ENCODE peak calls at places on chromosome 12, in five cellular contexts. S is nephron progenitor cell, Q is NCI-H1694, N is fibroblast of pulmonary artery, H is glomerular endothelial cell. W is an unnamed sample.

GRCh38 chr12:8554451-8555195 is 13.9 kb upstream of the CLEC4E start:
- DNase-seq in S (no peak), H (peak; percentile 54), Q (no peak), N (peak; percentile 52), W (no peak)

GRCh38 chr12:114293073-114293472 is 112.9 kb downstream of the TBX5 start:
- DNase-seq in H (no peak), S (no peak), Q (no peak), N (no peak), W (no peak)

GRCh38 chr12:57897296-57897974 is 43.9 kb upstream of the ATP23 start:
- DNase-seq in H (no peak), S (no peak), N (no peak), Q (no peak), W (no peak)

GRCh38 chr12:13084898-13085640 is 18.4 kb downstream of the GSG1 start:
- DNase-seq in H (no peak), S (no peak), N (no peak), Q (no peak), W (no peak)

GRCh38 chr12:3537916-3538690 is 47.1 kb downstream of the PRMT8 start:
- DNase-seq in Q (no peak), S (no peak), H (no peak), N (no peak), W (no peak)

GRCh38 chr12:67354322-67354721 is 85.2 kb downstream of the CAND1 start:
- DNase-seq in Q (no peak), N (peak; percentile 62), H (no peak), S (no peak), W (no peak)

GRCh38 chr12:113221997-113222729 is 899 bp downstream of the TPCN1 start:
- DNase-seq in S (no peak), Q (no peak), N (no peak), H (no peak), W (peak; percentile 62)

GRCh38 chr12:127106723-127107122 is 1160.2 kb upstream of the TMEM132C start:
- DNase-seq in S (no peak), Q (no peak), H (no peak), N (no peak), W (no peak)

GRCh38 chr12:116248433-116248832 is 29.1 kb downstream of the MED13L start:
- DNase-seq in S (no peak), N (no peak), H (no peak), Q (no peak), W (no peak)

GRCh38 chr12:106071686-106072085 is 67.1 kb downstream of the NUAK1 start:
- DNase-seq in Q (no peak), S (no peak), N (no peak), H (no peak), W (no peak)

GRCh38 chr12:51270847-51271518 is 768 bp upstream of the SMAGP start:
- DNase-seq in S (no peak), H (no peak), N (peak; percentile 70), Q (no peak), W (no peak)

GRCh38 chr12:68636268-68636667 is 25.6 kb downstream of the RAP1B start:
- DNase-seq in S (no peak), H (no peak), N (peak; percentile 85), Q (no peak), W (no peak)

GRCh38 chr12:67982165-67982563 is 7.1 kb upstream of the IFNG-AS1 start:
- DNase-seq in H (no peak), N (no peak), Q (peak; percentile 14), S (no peak), W (no peak)

GRCh38 chr12:115597157-115597712 is 680.3 kb downstream of the MED13L start:
- DNase-seq in Q (no peak), S (no peak), H (no peak), N (peak; percentile 33), W (peak; percentile 9)

GRCh38 chr12:12172106-12172511 is 94.7 kb downstream of the LRP6 start:
- DNase-seq in N (peak; percentile 60), Q (no peak), H (no peak), S (no peak), W (no peak)

GRCh38 chr12:12714276-12715001 is 2.7 kb upstream of the CDKN1B start:
- DNase-seq in N (no peak), S (peak; percentile 39), Q (no peak), H (no peak), W (peak; percentile 32)

GRCh38 chr12:50107416-50108268 is 3.8 kb downstream of the GPD1 start:
- DNase-seq in N (no peak), H (no peak), S (no peak), Q (no peak), W (no peak)

GRCh38 chr12:62584619-62585018 is 118.0 kb downstream of the MON2 start:
- DNase-seq in H (no peak), Q (no peak), N (no peak), S (no peak), W (no peak)

GRCh38 chr12:124554429-124555029 is 12.9 kb downstream of the NCOR2 start:
- DNase-seq in H (no peak), S (no peak), Q (no peak), N (no peak), W (no peak)

GRCh38 chr12:124429535-124429934 is 134.6 kb downstream of the RFLNA start:
- DNase-seq in S (no peak), N (no peak), Q (no peak), H (no peak), W (no peak)

GRCh38 chr12:106446429-106447092 is 89.0 kb downstream of the POLR3B start:
- DNase-seq in N (no peak), H (no peak), Q (no peak), S (no peak), W (no peak)

GRCh38 chr12:93959657-93960056 is 188.7 kb upstream of the PLXNC1 start:
- DNase-seq in Q (no peak), S (no peak), N (no peak), H (no peak), W (no peak)

GRCh38 chr12:32444895-32445294 is 45.5 kb downstream of the FGD4 start:
- DNase-seq in Q (peak; percentile 91), S (no peak), N (peak; percentile 86), H (no peak), W (no peak)

GRCh38 chr12:78407722-78408121 is 456.9 kb upstream of the SYT1 start:
- DNase-seq in S (no peak), Q (no peak), H (no peak), N (no peak), W (no peak)

GRCh38 chr12:105754313-105754712 is 384.4 kb downstream of the NUAK1 start:
- DNase-seq in H (no peak), N (no peak), S (no peak), Q (no peak), W (no peak)

GRCh38 chr12:132345126-132345525 is 15.7 kb upstream of the GALNT9 start:
- DNase-seq in H (no peak), N (no peak), S (no peak), Q (no peak), W (no peak)

GRCh38 chr12:122669397-122670070 is 33.6 kb downstream of the HCAR2 start:
- DNase-seq in H (no peak), Q (no peak), S (no peak), N (peak; percentile 41), W (no peak)

GRCh38 chr12:120909633-120910318 is 5.6 kb upstream of the SPPL3 start:
- DNase-seq in H (no peak), N (no peak), Q (no peak), S (no peak), W (no peak)

GRCh38 chr12:124273630-124274029 is 21.3 kb upstream of the RFLNA start:
- DNase-seq in S (no peak), N (peak; percentile 53), Q (peak; percentile 8), H (peak; percentile 22), W (peak; percentile 82)

GRCh38 chr12:49357099-49357678 is 10.1 kb upstream of the SPATS2 start:
- DNase-seq in N (peak; percentile 85), S (no peak), Q (peak; percentile 48), H (no peak), W (no peak)

GRCh38 chr12:52007158-52007921 is 594 bp downstream of the TAMALIN start:
- DNase-seq in S (no peak), N (peak; percentile 45), H (no peak), Q (no peak), W (no peak)

GRCh38 chr12:132071001-132071810 is 72.9 kb downstream of the DDX51 start:
- DNase-seq in Q (no peak), N (no peak), S (no peak), H (no peak), W (no peak)

GRCh38 chr12:64016521-64016920 is 172.0 kb downstream of the SRGAP1 start:
- DNase-seq in Q (no peak), S (no peak), N (no peak), H (no peak), W (no peak)

GRCh38 chr12:122894173-122895121 is 1.5 kb downstream of the VPS37B start:
- DNase-seq in S (no peak), N (no peak), Q (no peak), H (no peak), W (peak; percentile 60)

GRCh38 chr12:6899837-6900519 is 4.6 kb upstream of the LRRC23 start:
- DNase-seq in N (peak; percentile 70), H (peak; percentile 33), S (no peak), Q (no peak), W (no peak)

GRCh38 chr12:3231399-3231876 is 154.3 kb downstream of the TSPAN9 start:
- DNase-seq in S (peak; percentile 68), N (no peak), H (no peak), Q (peak; percentile 78), W (no peak)

GRCh38 chr12:121932914-121933521 is 14.6 kb downstream of the CFAP251 start:
- DNase-seq in Q (no peak), H (no peak), N (no peak), S (no peak), W (no peak)